ENCODE peak calls at places on chromosomes 11 and 22, in six cellular contexts. V is HepG2, A is K562, Y is H1, G is WTC11, I is GM12878. C is an unnamed sample.

GRCh38 chr22:23894710-23895598 is 771 bp downstream of the MIF start:
- DNase-seq in V (peak; percentile 85), A (peak; percentile 73), Y (peak; percentile 83), G (peak; percentile 73), I (peak; percentile 41), C (peak; percentile 92)

GRCh38 chr11:33067294-33067693 is 27.9 kb downstream of the TCP11L1 start:
- DNase-seq in V (no peak), A (no peak), Y (no peak), G (no peak), I (no peak), C (no peak)

GRCh38 chr11:84969103-84969502 is 658.0 kb downstream of the DLG2 start:
- DNase-seq in V (no peak), A (no peak), Y (no peak), G (no peak), I (no peak), C (no peak)

GRCh38 chr11:119729581-119730346 is 764 bp upstream of the NECTIN1 start:
- DNase-seq in V (no peak), A (no peak), Y (peak; percentile 62), G (peak; percentile 32), I (no peak), C (peak; percentile 60)

GRCh38 chr11:123063396-123064267 is 1.7 kb upstream of the HSPA8 start:
- DNase-seq in V (peak; percentile 64), A (no peak), Y (no peak), G (no peak), I (no peak), C (peak; percentile 32)

GRCh38 chr11:117097567-117098268 is 510 bp downstream of the SIK3 start:
- DNase-seq in V (no peak), A (peak; percentile 72), Y (peak; percentile 74), G (peak; percentile 51), I (no peak), C (peak; percentile 68)

GRCh38 chr22:49951986-49952896 is 8.3 kb upstream of the PIM3 start:
- DNase-seq in V (peak; percentile 81), A (no peak), Y (no peak), G (no peak), I (no peak), C (no peak)

GRCh38 chr11:48123934-48124755 is 92.5 kb upstream of the OR4B1 start:
- DNase-seq in V (no peak), A (no peak), Y (no peak), G (no peak), I (no peak), C (no peak)

GRCh38 chr22:19291580-19292261 is at the start of gene CLTCL1:
- DNase-seq in V (peak; percentile 46), A (peak; percentile 100), Y (peak; percentile 92), G (peak; percentile 84), I (peak; percentile 21), C (peak; percentile 89)

GRCh38 chr22:36417281-36417686 is 29.5 kb upstream of the MYH9 start:
- DNase-seq in V (no peak), A (no peak), Y (no peak), G (no peak), I (no peak), C (peak; percentile 45)

GRCh38 chr11:70528046-70528793 is 129.9 kb downstream of the CTTN start:
- DNase-seq in V (no peak), A (no peak), Y (no peak), G (no peak), I (no peak), C (no peak)

GRCh38 chr11:46865340-46865739 is 19.3 kb upstream of the CKAP5 start:
- DNase-seq in V (no peak), A (no peak), Y (no peak), G (no peak), I (no peak), C (no peak)

GRCh38 chr22:35863432-35863831 is 145.8 kb downstream of the APOL5 start:
- DNase-seq in V (no peak), A (no peak), Y (no peak), G (no peak), I (no peak), C (no peak)

GRCh38 chr11:468493-468892 is 18.4 kb downstream of the PTDSS2 start:
- DNase-seq in V (no peak), A (no peak), Y (no peak), G (no peak), I (no peak), C (peak; percentile 47)

GRCh38 chr11:471468-472145 is 21.5 kb downstream of the PTDSS2 start:
- DNase-seq in V (no peak), A (no peak), Y (no peak), G (no peak), I (no peak), C (no peak)

GRCh38 chr11:472272-472671 is 22.2 kb downstream of the PTDSS2 start:
- DNase-seq in V (no peak), A (no peak), Y (peak; percentile 49), G (no peak), I (no peak), C (peak; percentile 47)

GRCh38 chr11:468036-468435 is 18.0 kb downstream of the PTDSS2 start:
- DNase-seq in V (no peak), A (no peak), Y (no peak), G (no peak), I (no peak), C (no peak)

DNA sequence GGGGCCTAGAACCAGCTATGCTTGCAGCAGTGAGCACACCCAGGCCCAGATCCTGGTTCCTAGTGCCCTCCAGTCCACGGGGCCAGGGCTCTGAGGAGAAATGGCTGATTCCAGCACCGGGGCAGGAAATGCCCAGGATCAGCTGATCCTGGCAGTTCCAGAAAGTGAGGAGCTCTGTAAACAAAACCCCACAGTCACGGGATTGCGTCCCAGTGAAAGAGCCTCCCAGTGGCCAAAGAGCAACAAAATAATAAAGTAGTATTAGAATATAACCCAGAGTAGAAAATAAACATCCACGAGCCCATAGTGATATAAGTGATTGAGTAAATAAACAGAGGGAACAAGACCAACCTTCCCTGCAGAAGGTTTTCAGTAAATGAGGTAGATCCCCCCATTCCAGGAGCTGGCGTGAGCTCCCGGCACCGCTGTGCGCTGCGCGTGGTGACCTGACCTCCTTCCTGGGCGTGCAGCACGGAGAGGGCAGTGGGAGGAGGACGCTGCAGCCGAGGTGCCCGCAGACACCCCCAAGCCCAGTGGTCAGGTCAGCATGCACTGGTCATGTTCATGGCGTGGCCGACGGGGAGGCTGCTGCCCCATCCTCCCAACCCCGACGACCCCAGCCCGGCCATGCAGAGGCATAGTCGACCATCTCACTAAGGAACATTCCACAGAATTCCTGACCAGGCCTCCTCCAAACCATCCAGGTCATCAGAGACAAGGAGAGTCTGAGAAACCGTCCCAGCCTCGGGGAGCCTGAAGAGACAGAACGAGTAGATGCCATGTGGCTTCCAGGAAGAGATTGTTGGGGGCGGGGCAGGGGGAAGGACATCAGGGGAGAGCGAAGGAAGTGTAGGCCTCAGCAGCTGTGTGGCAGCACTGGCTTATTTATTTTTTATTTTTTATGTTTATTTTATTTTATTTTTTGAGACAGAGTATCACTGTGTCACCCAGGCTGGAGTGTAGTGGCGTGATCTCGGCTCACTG is 19.9 kb downstream of the PTDSS2 start:
- DNase-seq in V (peak; percentile 83), A (no peak), Y (no peak), G (no peak), I (no peak), C (no peak)
- TF ChIP-seq CREB1 in V (no peak), A (no peak), Y (no peak), G (no peak), I (no peak), C (no peak)

GRCh38 chr11:17803751-17804334 is 69.3 kb downstream of the KCNC1 start:
- DNase-seq in V (no peak), A (no peak), Y (no peak), G (no peak), I (no peak), C (no peak)
- TF ChIP-seq CREB1 in V (no peak), A (no peak), Y (no peak), G (no peak), I (no peak), C (no peak)

GRCh38 chr11:113664981-113665710 is 41.0 kb downstream of the TMPRSS5 start:
- DNase-seq in V (peak; percentile 63), A (peak; percentile 34), Y (no peak), G (no peak), I (no peak), C (no peak)

GRCh38 chr11:113663567-113663966 is 42.5 kb downstream of the TMPRSS5 start:
- DNase-seq in V (no peak), A (peak; percentile 19), Y (no peak), G (no peak), I (no peak), C (no peak)

GRCh38 chr11:113667801-113668200 is 38.3 kb downstream of the TMPRSS5 start:
- DNase-seq in V (no peak), A (no peak), Y (no peak), G (no peak), I (no peak), C (no peak)

GRCh38 chr11:113666584-113666983 is 39.5 kb downstream of the TMPRSS5 start:
- DNase-seq in V (no peak), A (no peak), Y (no peak), G (no peak), I (no peak), C (no peak)

GRCh38 chr11:113664069-113664980 is 41.8 kb downstream of the TMPRSS5 start:
- DNase-seq in V (peak; percentile 18), A (peak; percentile 54), Y (no peak), G (no peak), I (no peak), C (no peak)
- TF ChIP-seq CREB1 in V (peak; percentile 12), A (no peak), Y (no peak), G (no peak), I (no peak), C (no peak)

DNA sequence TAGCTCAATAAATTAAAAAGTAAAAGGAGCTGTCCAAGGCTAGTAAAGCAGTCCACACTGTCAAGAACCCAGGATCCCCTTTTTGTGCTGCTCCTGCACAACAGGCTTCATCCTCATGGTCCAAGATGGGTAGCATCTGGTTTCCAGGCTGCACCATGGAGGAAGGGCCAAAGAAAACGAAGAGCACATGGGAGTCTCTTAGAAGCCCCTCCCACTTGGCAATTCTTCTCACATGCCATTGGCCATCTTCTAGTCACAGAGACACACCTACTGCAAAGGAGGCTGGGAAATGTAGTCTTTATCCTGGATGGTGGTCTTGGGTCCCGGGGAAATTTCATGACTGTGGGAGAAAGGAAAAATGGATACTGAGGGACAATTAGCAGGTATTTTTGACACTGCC is 37.8 kb downstream of the PRR5L start:
- DNase-seq in V (no peak), A (peak; percentile 68), Y (no peak), G (peak; percentile 31), I (no peak), C (peak; percentile 92)
- TF ChIP-seq CREB1 in V (no peak), A (peak; percentile 34), Y (no peak), G (no peak), I (no peak), C (peak; percentile 18)

GRCh38 chr11:126113515-126113957 is 50.9 kb upstream of the CDON start:
- DNase-seq in V (peak; percentile 84), A (no peak), Y (no peak), G (no peak), I (no peak), C (no peak)
- TF ChIP-seq CREB1 in V (no peak), A (no peak), Y (no peak), G (no peak), I (no peak), C (no peak)